ENCODE peak calls at places on chromosome 20, in four cellular contexts. T is HCT116, U is A549, W is brain microvascular endothelial cell. Q is an unnamed sample.

GRCh38 chr20:23043376-23043775 is 6.1 kb downstream of the THBD start:
- DNase-seq in T (no peak), U (no peak), W (no peak), Q (no peak)

GRCh38 chr20:8375898-8376297 is 243.8 kb downstream of the PLCB1 start:
- DNase-seq in T (no peak), U (no peak), W (peak; percentile 35), Q (no peak)

GRCh38 chr20:38581013-38581412 is at the start of gene ADIG:
- DNase-seq in T (no peak), U (no peak), W (no peak), Q (no peak)

GRCh38 chr20:58243653-58244410 is 15.4 kb upstream of the ANKRD60 start:
- DNase-seq in T (no peak), U (no peak), W (peak; percentile 48), Q (no peak)

GRCh38 chr20:23727016-23727415 is 23.7 kb downstream of the CST1 start:
- DNase-seq in T (no peak), U (no peak), W (peak; percentile 15), Q (no peak)

GRCh38 chr20:25246182-25246943 is 1.5 kb upstream of the PYGB start:
- DNase-seq in T (no peak), U (no peak), W (no peak), Q (no peak)

GRCh38 chr20:50311308-50312001 is 120.8 kb downstream of the CEBPB start:
- DNase-seq in T (no peak), U (no peak), W (no peak), Q (no peak)

GRCh38 chr20:59318803-59319202 is 18.4 kb downstream of the EDN3 start:
- DNase-seq in T (no peak), U (no peak), W (no peak), Q (no peak)

GRCh38 chr20:38210741-38211140 is 45.7 kb upstream of the TGM2 start:
- DNase-seq in T (no peak), U (no peak), W (no peak), Q (no peak)

GRCh38 chr20:16615199-16615598 is 42.0 kb upstream of the KIF16B start:
- DNase-seq in T (no peak), U (no peak), W (peak; percentile 69), Q (no peak)

GRCh38 chr20:10276886-10277580 is 58.4 kb downstream of the SNAP25 start:
- DNase-seq in T (no peak), U (no peak), W (no peak), Q (no peak)

GRCh38 chr20:10402938-10403593 is 31.0 kb downstream of the MKKS start:
- DNase-seq in T (no peak), U (no peak), W (no peak), Q (no peak)

GRCh38 chr20:41645372-41645771 is 27.2 kb upstream of the CHD6 start:
- DNase-seq in T (no peak), U (no peak), W (no peak), Q (no peak)

GRCh38 chr20:13220857-13221297 is at the start of gene ISM1:
- DNase-seq in T (no peak), U (peak; percentile 33), W (no peak), Q (no peak)

GRCh38 chr20:47196091-47197081 is 160.1 kb downstream of the ZMYND8 start:
- DNase-seq in T (peak; percentile 62), U (peak; percentile 69), W (peak; percentile 28), Q (peak; percentile 37)

GRCh38 chr20:35599776-35600120 is 15.9 kb upstream of the SPAG4 start:
- DNase-seq in T (no peak), U (no peak), W (no peak), Q (no peak)

GRCh38 chr20:23363257-23363649 is 1.3 kb downstream of the GZF1 start:
- DNase-seq in T (no peak), U (no peak), W (no peak), Q (no peak)

GRCh38 chr20:52783769-52784168 is 188.4 kb upstream of the TSHZ2 start:
- DNase-seq in T (no peak), U (no peak), W (no peak), Q (no peak)

GRCh38 chr20:3916347-3916746 is 27.2 kb downstream of the PANK2 start:
- DNase-seq in T (no peak), U (no peak), W (no peak), Q (no peak)

GRCh38 chr20:24913076-24913628 is 35.9 kb upstream of the CST7 start:
- DNase-seq in T (no peak), U (no peak), W (no peak), Q (no peak)

GRCh38 chr20:22577515-22578220 is 6.7 kb downstream of the FOXA2 start:
- DNase-seq in T (no peak), U (no peak), W (no peak), Q (no peak)

GRCh38 chr20:36819662-36820061 is 46.1 kb upstream of the DSN1 start:
- DNase-seq in T (no peak), U (no peak), W (no peak), Q (no peak)

GRCh38 chr20:51661609-51662178 is 106.5 kb downstream of the ATP9A start:
- DNase-seq in T (peak; percentile 96), U (peak; percentile 68), W (no peak), Q (peak; percentile 81)

DNA sequence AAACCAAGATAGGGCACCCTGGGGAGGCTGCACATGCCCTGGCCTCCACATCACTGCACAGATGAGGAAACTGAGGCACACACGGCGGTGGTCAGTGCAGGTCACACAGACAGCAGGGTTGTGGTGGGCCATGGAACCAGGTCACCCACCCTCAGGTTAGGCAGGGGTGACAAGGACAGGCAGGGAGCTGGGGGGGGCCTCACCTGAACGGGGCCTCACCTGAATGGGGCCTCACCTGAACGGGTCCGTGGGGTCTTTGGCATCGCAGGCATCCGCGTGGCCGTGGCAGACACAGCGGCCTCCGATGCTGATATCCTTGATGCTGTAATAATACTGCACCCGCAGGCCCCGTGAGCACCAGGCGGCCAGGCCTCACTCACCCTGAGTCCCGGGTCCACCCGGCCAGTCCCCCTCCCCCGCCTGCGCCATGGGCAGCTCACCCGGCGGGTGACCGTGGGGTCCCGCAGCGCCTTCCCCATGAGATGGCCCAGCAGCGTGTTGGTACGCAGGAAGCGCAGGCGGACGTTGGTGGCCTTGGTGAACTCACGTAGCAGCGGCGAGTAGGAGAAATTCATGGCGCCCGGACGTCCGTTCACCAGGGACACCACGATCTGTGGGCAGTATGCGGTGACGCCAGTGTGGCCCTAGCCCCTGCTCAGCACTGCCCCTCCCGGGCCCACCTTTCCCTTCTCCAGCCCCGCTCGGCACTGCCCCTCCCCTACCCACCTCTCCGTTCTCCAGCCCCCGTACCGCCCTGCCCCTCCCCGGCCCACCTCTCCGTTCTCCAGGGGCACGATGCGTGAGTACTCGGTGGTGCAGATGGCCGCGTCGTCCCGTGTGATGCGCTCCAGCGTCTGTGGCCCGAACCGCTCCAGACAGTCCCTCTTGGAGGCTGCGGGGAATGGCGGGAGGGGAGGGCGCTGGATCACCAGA is 15.4 kb downstream of the LAMA5 start:
- DNase-seq in T (no peak), U (no peak), W (no peak), Q (no peak)
- H3K27ac ChIP-seq in T (peak overlapping the region; percentile 99), U (peak overlapping the region; percentile 97), W (no peak overlapping the region), Q (no peak overlapping the region)

GRCh38 chr20:64039293-64040160 is 3.5 kb downstream of the C20orf204 start:
- DNase-seq in T (no peak), U (no peak), W (no peak), Q (no peak)
- H3K27ac ChIP-seq in T (peak overlapping the region; percentile 92), U (peak overlapping the region; percentile 75), W (no peak overlapping the region), Q (no peak overlapping the region)

GRCh38 chr20:61799394-61799923 is 266.2 kb downstream of the TAF4 start:
- DNase-seq in T (no peak), U (no peak), W (no peak), Q (no peak)

GRCh38 chr20:61799928-61800327 is 265.8 kb downstream of the TAF4 start:
- DNase-seq in T (no peak), U (no peak), W (no peak), Q (no peak)

GRCh38 chr20:61797971-61798411 is 267.7 kb downstream of the TAF4 start:
- DNase-seq in T (no peak), U (no peak), W (no peak), Q (no peak)

GRCh38 chr20:61797200-61797599 is 268.5 kb downstream of the TAF4 start:
- DNase-seq in T (no peak), U (no peak), W (no peak), Q (no peak)

DNA sequence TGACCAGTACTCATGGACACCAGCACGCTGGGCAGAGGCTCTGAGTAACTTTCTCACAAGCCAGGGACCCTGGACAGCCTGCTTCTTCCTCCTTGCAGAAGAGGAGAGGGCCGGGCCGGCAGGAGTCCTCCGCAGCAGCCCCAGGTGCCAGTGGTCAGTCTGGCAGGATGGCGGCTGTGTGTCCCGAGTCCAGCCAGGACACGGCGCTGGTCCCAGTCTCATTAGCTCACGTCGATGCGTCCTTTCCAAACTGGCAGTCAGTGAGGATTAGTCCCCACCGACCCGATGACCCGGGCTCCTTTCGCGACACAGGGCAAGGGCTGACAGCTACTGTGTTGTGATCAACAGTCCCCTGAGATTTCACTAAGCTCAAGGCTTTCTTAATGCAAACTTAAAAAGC is 267.0 kb downstream of the TAF4 start:
- DNase-seq in T (no peak), U (no peak), W (no peak), Q (no peak)
- H3K27ac ChIP-seq in T (no peak overlapping the region), U (no peak overlapping the region), W (no peak overlapping the region), Q (no peak overlapping the region)

DNA sequence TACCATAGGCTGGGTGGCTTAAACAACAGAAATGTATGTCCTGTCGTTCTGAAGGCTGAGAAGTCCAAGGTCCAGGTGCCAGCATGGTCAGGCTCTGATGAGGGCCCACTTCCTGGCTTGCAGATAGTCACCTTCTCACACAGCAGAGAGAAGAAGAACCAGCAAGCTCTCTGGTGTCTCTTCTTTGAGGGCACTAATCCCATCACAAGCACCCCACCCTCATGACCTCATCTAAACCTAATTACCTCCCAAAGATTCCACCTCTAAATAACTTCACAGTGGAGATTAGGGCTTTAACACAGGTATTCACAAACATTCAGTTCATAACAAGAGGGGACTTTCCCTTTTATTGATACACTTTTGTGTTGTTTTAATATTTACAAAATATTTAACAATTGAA is 61.1 kb downstream of the RIN2 start:
- DNase-seq in T (no peak), U (no peak), W (no peak), Q (no peak)
- H3K27ac ChIP-seq in T (no peak overlapping the region), U (no peak overlapping the region), W (no peak overlapping the region), Q (no peak overlapping the region)

GRCh38 chr20:63953764-63954429 is 2.3 kb downstream of the UCKL1 start:
- DNase-seq in T (no peak), U (no peak), W (no peak), Q (no peak)
- H3K27ac ChIP-seq in T (peak overlapping the region; percentile 99), U (no peak overlapping the region), W (no peak overlapping the region), Q (no peak overlapping the region)

GRCh38 chr20:17824676-17825224 is 125.0 kb downstream of the BANF2 start:
- DNase-seq in T (no peak), U (no peak), W (no peak), Q (no peak)
- H3K27ac ChIP-seq in T (no peak overlapping the region), U (no peak overlapping the region), W (no peak overlapping the region), Q (no peak overlapping the region)

GRCh38 chr20:49284818-49285217 is 7.0 kb upstream of the ZNFX1 start:
- DNase-seq in T (no peak), U (no peak), W (no peak), Q (no peak)
- H3K27ac ChIP-seq in T (peak overlapping the region; percentile 10), U (no peak overlapping the region), W (no peak overlapping the region), Q (no peak overlapping the region)

Q was measured in SJSA1.